ENCODE peak calls at places on chromosomes 3 and 15, in five cellular contexts. D, R, Q, O and E are unnamed samples.

GRCh38 chr3:113261996-113262665 is 50.8 kb downstream of the BOC start:
- DNase-seq in D (no peak), O (no peak), R (no peak), Q (no peak), E (peak)

GRCh38 chr15:51842852-51843737 is 13.6 kb downstream of the TMOD3 start:
- DNase-seq in R (peak), D (no peak), O (no peak), Q (no peak), E (no peak)

GRCh38 chr3:3260870-3261269 is 81.4 kb upstream of the CRBN start:
- DNase-seq in Q (no peak), R (no peak), D (no peak), O (no peak), E (no peak)

GRCh38 chr15:97874139-97874538 is 86.4 kb upstream of the ARRDC4 start:
- DNase-seq in D (no peak), Q (no peak), R (no peak), O (no peak), E (no peak)

GRCh38 chr3:195908439-195909293 is at the start of gene TNK2:
- DNase-seq in D (peak), R (peak), O (peak), Q (no peak), E (no peak)

GRCh38 chr3:163914567-163914966 is 1163.7 kb downstream of the SI start:
- DNase-seq in O (no peak), Q (no peak), D (no peak), R (no peak), E (no peak)

GRCh38 chr15:25989327-25989726 is 126.2 kb upstream of the ATP10A start:
- DNase-seq in D (no peak), Q (no peak), R (no peak), O (no peak), E (no peak)

GRCh38 chr15:96264351-96264798 is 66.1 kb upstream of the NR2F2 start:
- DNase-seq in O (no peak), Q (no peak), D (no peak), R (peak), E (peak)

GRCh38 chr3:20575153-20575552 is 389.1 kb upstream of the SGO1 start:
- DNase-seq in R (no peak), O (no peak), D (no peak), Q (no peak), E (no peak)

GRCh38 chr15:28094732-28095521 is 4.2 kb downstream of the OCA2 start:
- DNase-seq in R (peak), D (no peak), O (peak), Q (no peak), E (peak)

GRCh38 chr15:57363661-57364060 is 12.6 kb upstream of the CGNL1 start:
- DNase-seq in R (no peak), D (no peak), O (no peak), Q (no peak), E (no peak)

GRCh38 chr3:160673188-160673587 is 3.8 kb upstream of the ARL14 start:
- DNase-seq in Q (no peak), O (no peak), D (no peak), R (no peak), E (no peak)

GRCh38 chr15:88649753-88650551 is 11.1 kb downstream of the ISG20 start:
- DNase-seq in Q (no peak), D (peak), R (no peak), O (no peak), E (no peak)

GRCh38 chr3:170178631-170179030 is 2.9 kb downstream of the PHC3 start:
- DNase-seq in O (peak), Q (no peak), D (peak), R (no peak), E (no peak)

GRCh38 chr3:175208316-175208715 is 349.2 kb downstream of the NAALADL2 start:
- DNase-seq in Q (no peak), R (no peak), O (no peak), D (no peak), E (peak)

GRCh38 chr15:101474233-101474632 is 15.3 kb downstream of the PCSK6 start:
- DNase-seq in Q (no peak), O (no peak), R (no peak), D (no peak), E (no peak)

GRCh38 chr3:100030914-100031313 is 83.4 kb downstream of the FILIP1L start:
- DNase-seq in D (no peak), O (no peak), Q (no peak), R (no peak), E (no peak)

GRCh38 chr3:153221748-153222162 is 59.7 kb downstream of the RAP2B start:
- DNase-seq in D (peak), Q (peak), R (no peak), O (peak), E (no peak)

GRCh38 chr3:71102111-71103039 is 481.2 kb downstream of the FOXP1 start:
- DNase-seq in O (no peak), R (no peak), D (no peak), Q (no peak), E (no peak)

GRCh38 chr15:78257681-78258080 is 6.7 kb upstream of the DNAJA4 start:
- DNase-seq in D (no peak), R (no peak), Q (no peak), O (no peak), E (no peak)

GRCh38 chr15:38758001-38758400 is 193.4 kb upstream of the RASGRP1 start:
- DNase-seq in R (no peak), O (no peak), Q (no peak), D (no peak), E (no peak)

GRCh38 chr15:79673416-79674123 is 223.2 kb downstream of the MTHFS start:
- DNase-seq in R (no peak), D (no peak), O (no peak), Q (no peak), E (no peak)

GRCh38 chr15:87362531-87362930 is 894.0 kb downstream of the NTRK3 start:
- DNase-seq in Q (no peak), R (no peak), D (no peak), O (no peak), E (no peak)

GRCh38 chr3:116226245-116226644 is 219.0 kb downstream of the LSAMP start:
- DNase-seq in Q (no peak), O (no peak), R (no peak), D (no peak), E (no peak)

GRCh38 chr3:81734742-81735141 is 26.7 kb downstream of the GBE1 start:
- DNase-seq in R (no peak), O (no peak), Q (no peak), D (no peak), E (no peak)

GRCh38 chr15:62455441-62455921 is 290.4 kb upstream of the C2CD4B start:
- DNase-seq in Q (no peak), R (no peak), O (no peak), D (no peak), E (no peak)

GRCh38 chr15:51170882-51171577 is 76.3 kb upstream of the TNFAIP8L3 start:
- DNase-seq in R (no peak), D (no peak), Q (no peak), O (no peak), E (no peak)

GRCh38 chr15:88624156-88624970 is 3.2 kb downstream of the AEN start:
- DNase-seq in O (no peak), Q (no peak), D (no peak), R (no peak), E (no peak)

GRCh38 chr3:123015596-123015995 is 12.0 kb downstream of the SEMA5B start:
- DNase-seq in Q (no peak), D (no peak), R (no peak), O (no peak), E (no peak)
- TF ChIP-seq CTCF in Q (no peak), D (no peak), R (no peak), O (no peak), E (no peak)

GRCh38 chr3:54240-54639 is 142.3 kb upstream of the CHL1 start:
- DNase-seq in R (no peak), D (no peak), O (no peak), Q (no peak), E (no peak)
- TF ChIP-seq CTCF in R (no peak), D (no peak), O (no peak), Q (no peak), E (no peak)

GRCh38 chr3:186510374-186511079 is 33.7 kb downstream of the CRYGS start:
- DNase-seq in R (no peak), D (no peak), Q (no peak), O (no peak), E (no peak)
- TF ChIP-seq CTCF in R (no peak), D (no peak), Q (no peak), O (no peak), E (no peak)

GRCh38 chr3:46372492-46373359 is 2.0 kb downstream of the CCR5 start:
- DNase-seq in D (no peak), O (no peak), Q (no peak), R (peak), E (no peak)
- TF ChIP-seq CTCF in D (peak), O (peak), Q (no peak), R (peak), E (peak)